ENCODE peak calls at places on chromosome 16, in five cellular contexts. F is trophoblast cell, V is H9, M is neuronal stem cell, O is H1. K is an unnamed sample.

GRCh38 chr16:21950782-21951521 is 2.2 kb upstream of the UQCRC2 start:
- DNase-seq in F (no peak), V (no peak), M (no peak), O (no peak), K (peak; percentile 56)

GRCh38 chr16:89863741-89864391 is 9.5 kb upstream of the TCF25 start:
- DNase-seq in F (peak; percentile 4), V (no peak), M (no peak), O (no peak), K (no peak)

GRCh38 chr16:80804061-80804450 is 342 bp downstream of the CDYL2 start:
- DNase-seq in F (no peak), V (peak; percentile 33), M (peak; percentile 40), O (no peak), K (peak; percentile 42)

GRCh38 chr16:70430667-70431536 is 8.0 kb downstream of the ST3GAL2 start:
- DNase-seq in F (peak; percentile 54), V (peak; percentile 69), M (no peak), O (no peak), K (peak; percentile 55)

GRCh38 chr16:10947211-10947787 is 2.9 kb downstream of the CLEC16A start:
- DNase-seq in F (no peak), V (no peak), M (no peak), O (no peak), K (no peak)

GRCh38 chr16:12628526-12628925 is 175.2 kb downstream of the CPPED1 start:
- DNase-seq in F (no peak), V (no peak), M (no peak), O (no peak), K (no peak)

GRCh38 chr16:88684569-88685155 is 1.6 kb downstream of the SNAI3 start:
- DNase-seq in F (no peak), V (no peak), M (no peak), O (no peak), K (no peak)

GRCh38 chr16:88871349-88871702 is 4.9 kb upstream of the PABPN1L start:
- DNase-seq in F (no peak), V (no peak), M (no peak), O (no peak), K (no peak)

GRCh38 chr16:62540496-62540895 is 504.3 kb upstream of the CDH8 start:
- DNase-seq in F (no peak), V (no peak), M (no peak), O (no peak), K (peak; percentile 51)

GRCh38 chr16:17350212-17350611 is 120.5 kb downstream of the XYLT1 start:
- DNase-seq in F (no peak), V (no peak), M (no peak), O (no peak), K (no peak)

GRCh38 chr16:49857423-49858181 is 1.7 kb upstream of the ZNF423 start:
- DNase-seq in F (peak; percentile 57), V (peak; percentile 88), M (peak; percentile 66), O (peak; percentile 65), K (peak; percentile 58)

GRCh38 chr16:58039829-58040495 is 14.4 kb downstream of the MMP15 start:
- DNase-seq in F (no peak), V (no peak), M (no peak), O (no peak), K (no peak)
- H2BK12ac ChIP-seq in F (no peak overlapping the region), V (no peak overlapping the region), M (no peak overlapping the region), O (no peak overlapping the region), K (no peak overlapping the region)

GRCh38 chr16:64900517-64900916 is 221.3 kb downstream of the CDH11 start:
- DNase-seq in F (no peak), V (no peak), M (no peak), O (no peak), K (no peak)
- H3K9me3 ChIP-seq in F (no peaks in the 10 kb centered on the region), V (no peaks in the 10 kb centered on the region), M (no peaks in the 10 kb centered on the region), O (no peaks in the 10 kb centered on the region), K (no peaks in the 10 kb centered on the region)

GRCh38 chr16:29811896-29812665 is at the start of gene PRRT2:
- DNase-seq in F (peak; percentile 65), V (peak; percentile 70), M (peak; percentile 87), O (no peak), K (peak; percentile 74)
- H3K9ac ChIP-seq in F (peak within 1 kb of the TSS; percentile 30), V (peak within 1 kb of the TSS; percentile 47), M (peak within 1 kb of the TSS; percentile 96), O (peak within 1 kb of the TSS; percentile 51), K (peak within 1 kb of the TSS; percentile 87)

GRCh38 chr16:66908116-66908515 is 10.6 kb downstream of the CDH16 start:
- DNase-seq in F (no peak), V (no peak), M (no peak), O (no peak), K (no peak)
- H2BK12ac ChIP-seq in F (no peak overlapping the region), V (no peak overlapping the region), M (no peak overlapping the region), O (no peak overlapping the region), K (no peak overlapping the region)

DNA sequence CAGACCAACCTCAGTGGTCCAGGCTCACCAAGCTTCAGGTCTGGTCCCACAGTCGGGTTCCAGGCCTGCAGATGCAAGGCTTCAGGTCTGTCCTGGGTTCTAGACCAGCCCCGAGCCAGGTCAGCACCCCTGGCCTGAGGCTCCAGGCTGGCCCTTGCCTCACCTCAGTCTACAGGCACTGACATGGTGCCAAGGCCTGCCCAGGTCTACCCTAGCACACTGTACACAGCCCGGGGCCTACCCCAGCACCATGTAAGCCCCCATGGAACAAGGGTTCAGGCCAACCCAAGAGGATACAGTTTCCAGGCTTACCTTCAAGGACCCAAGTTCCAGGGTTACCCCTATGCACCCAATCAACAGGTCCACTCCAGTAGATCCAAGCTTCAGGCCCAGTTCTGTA is 26.8 kb downstream of the ZFP1 start:
- DNase-seq in F (no peak), V (no peak), M (no peak), O (no peak), K (no peak)
- H3K9me3 ChIP-seq in F (peaks cover 20% of the 10 kb centered on the region), V (peaks cover 32% of the 10 kb centered on the region), M (peaks cover 33% of the 10 kb centered on the region), O (peaks cover 41% of the 10 kb centered on the region), K (peaks cover 76% of the 10 kb centered on the region)

GRCh38 chr16:58195344-58195743 is 2.6 kb downstream of the CSNK2A2 start:
- DNase-seq in F (no peak), V (no peak), M (no peak), O (no peak), K (no peak)
- H3K9ac ChIP-seq in F (no peak overlapping the region), V (no peak overlapping the region), M (no peak overlapping the region), O (no peak overlapping the region), K (peak overlapping the region; percentile 6)

GRCh38 chr16:85093705-85094104 is 18.6 kb downstream of the CIBAR2 start:
- DNase-seq in F (no peak), V (no peak), M (no peak), O (no peak), K (no peak)

GRCh38 chr16:85094176-85094805 is 18.0 kb downstream of the CIBAR2 start:
- DNase-seq in F (peak; percentile 78), V (no peak), M (no peak), O (no peak), K (no peak)

GRCh38 chr16:85098565-85098964 is 13.7 kb downstream of the CIBAR2 start:
- DNase-seq in F (no peak), V (no peak), M (no peak), O (no peak), K (peak; percentile 49)

GRCh38 chr16:85094812-85095211 is 17.5 kb downstream of the CIBAR2 start:
- DNase-seq in F (no peak), V (no peak), M (no peak), O (no peak), K (no peak)

GRCh38 chr16:85096921-85097320 is 15.4 kb downstream of the CIBAR2 start:
- DNase-seq in F (no peak), V (no peak), M (no peak), O (no peak), K (no peak)
- H2BK12ac ChIP-seq in F (no peak overlapping the region), V (no peak overlapping the region), M (no peak overlapping the region), O (no peak overlapping the region), K (no peak overlapping the region)

DNA sequence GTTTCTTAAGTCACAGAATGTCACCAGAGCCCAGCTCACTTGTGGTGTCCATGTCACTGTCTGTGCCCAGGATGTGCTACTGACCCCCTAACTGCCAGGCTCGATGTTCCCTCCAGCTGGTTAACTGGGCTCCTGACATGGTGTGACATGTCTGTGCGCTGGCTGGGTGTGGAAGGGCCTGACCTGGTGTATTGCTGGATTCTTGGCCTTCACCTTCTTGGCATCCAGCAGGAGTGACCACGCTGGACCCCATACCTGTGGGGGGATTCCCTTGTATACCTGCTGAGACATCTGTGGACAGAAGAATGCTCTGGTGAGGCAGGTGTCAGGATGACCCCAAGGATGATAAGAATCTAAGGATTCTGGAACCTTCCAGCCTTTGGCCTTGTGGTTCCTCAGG is 1690.1 kb downstream of the TP53TG3F start:
- DNase-seq in F (no peak), V (no peak), M (no peak), O (no peak), K (no peak)
- H3K9me3 ChIP-seq in F (peaks cover 81% of the 10 kb centered on the region), V (peaks cover 91% of the 10 kb centered on the region), M (peaks cover 77% of the 10 kb centered on the region), O (peaks cover 94% of the 10 kb centered on the region), K (no peaks in the 10 kb centered on the region)

GRCh38 chr16:15509593-15510520 is 75.5 kb downstream of the BMERB1 start:
- DNase-seq in F (no peak), V (no peak), M (no peak), O (peak; percentile 39), K (peak; percentile 49)

GRCh38 chr16:15509051-15509592 is 74.7 kb downstream of the BMERB1 start:
- DNase-seq in F (no peak), V (no peak), M (no peak), O (no peak), K (peak; percentile 22)

GRCh38 chr16:15513169-15513568 is 78.8 kb downstream of the BMERB1 start:
- DNase-seq in F (no peak), V (no peak), M (no peak), O (no peak), K (no peak)

GRCh38 chr16:15511759-15512487 is 77.5 kb downstream of the BMERB1 start:
- DNase-seq in F (no peak), V (no peak), M (no peak), O (no peak), K (no peak)

GRCh38 chr16:15510992-15511391 is 76.6 kb downstream of the BMERB1 start:
- DNase-seq in F (no peak), V (no peak), M (no peak), O (no peak), K (no peak)
- H3K9ac ChIP-seq in F (no peak overlapping the region), V (no peak overlapping the region), M (no peak overlapping the region), O (no peak overlapping the region), K (no peak overlapping the region)

K was measured in mesenchymal stem cell.